ENCODE peak calls at places on chromosomes 11 and 22, in four cellular contexts. One of them, this sample, is unnamed.

GRCh38 chr11:2711161-2711560 is 11.4 kb upstream of the KCNQ1OT1 start:
- DNase-seq in DMS79: no peak
- DNase-seq in choroid plexus epithelial cell: no peak
- DNase-seq in cardiac fibroblast: no peak
- DNase-seq in this sample: no peak

GRCh38 chr22:31620756-31621480 is 41.1 kb downstream of the PISD start:
- DNase-seq in DMS79: no peak
- DNase-seq in choroid plexus epithelial cell: no peak
- DNase-seq in cardiac fibroblast: no peak
- DNase-seq in this sample: no peak

GRCh38 chr11:73313652-73314051 is 5.6 kb downstream of the ARHGEF17 start:
- DNase-seq in cardiac fibroblast: no peak
- DNase-seq in DMS79: no peak
- DNase-seq in choroid plexus epithelial cell: no peak
- DNase-seq in this sample: no peak

GRCh38 chr11:44096360-44097188 is 1.1 kb downstream of the EXT2 start:
- DNase-seq in choroid plexus epithelial cell: no peak
- DNase-seq in DMS79: no peak
- DNase-seq in cardiac fibroblast: peak
- DNase-seq in this sample: no peak

GRCh38 chr11:132551011-132551410 is 981.3 kb downstream of the OPCML start:
- DNase-seq in DMS79: no peak
- DNase-seq in choroid plexus epithelial cell: no peak
- DNase-seq in cardiac fibroblast: no peak
- DNase-seq in this sample: no peak

GRCh38 chr11:120883404-120884135 is 140.3 kb upstream of the TBCEL start:
- DNase-seq in DMS79: no peak
- DNase-seq in cardiac fibroblast: peak
- DNase-seq in choroid plexus epithelial cell: no peak
- DNase-seq in this sample: no peak

GRCh38 chr11:64017950-64018224 is 17.8 kb upstream of the FLRT1 start:
- DNase-seq in DMS79: no peak
- DNase-seq in choroid plexus epithelial cell: no peak
- DNase-seq in cardiac fibroblast: no peak
- DNase-seq in this sample: no peak

GRCh38 chr11:47186937-47187681 is 875 bp upstream of the PACSIN3 start:
- DNase-seq in cardiac fibroblast: peak
- DNase-seq in choroid plexus epithelial cell: peak
- DNase-seq in DMS79: no peak
- DNase-seq in this sample: peak

GRCh38 chr11:113675003-113675471 is 31.1 kb downstream of the TMPRSS5 start:
- DNase-seq in cardiac fibroblast: peak
- DNase-seq in choroid plexus epithelial cell: peak
- DNase-seq in DMS79: no peak
- DNase-seq in this sample: no peak

GRCh38 chr11:73521621-73522020 is 76.3 kb downstream of the FAM168A start:
- DNase-seq in cardiac fibroblast: no peak
- DNase-seq in choroid plexus epithelial cell: peak
- DNase-seq in DMS79: no peak
- DNase-seq in this sample: no peak

GRCh38 chr11:131146817-131147490 is 223.5 kb upstream of the NTM start:
- DNase-seq in cardiac fibroblast: no peak
- DNase-seq in DMS79: no peak
- DNase-seq in choroid plexus epithelial cell: no peak
- DNase-seq in this sample: no peak

GRCh38 chr11:4677948-4678347 is 19.7 kb downstream of the OR51E2 start:
- DNase-seq in cardiac fibroblast: no peak
- DNase-seq in DMS79: peak
- DNase-seq in choroid plexus epithelial cell: no peak
- DNase-seq in this sample: no peak

GRCh38 chr22:39773976-39774539 is 119.5 kb downstream of the ENTHD1 start:
- DNase-seq in cardiac fibroblast: no peak
- DNase-seq in DMS79: no peak
- DNase-seq in choroid plexus epithelial cell: peak
- DNase-seq in this sample: peak

GRCh38 chr11:44301856-44302231 is 8.1 kb downstream of the ALX4 start:
- DNase-seq in cardiac fibroblast: peak
- DNase-seq in DMS79: no peak
- DNase-seq in choroid plexus epithelial cell: no peak
- DNase-seq in this sample: no peak

GRCh38 chr22:22911327-22912134 is 23.9 kb downstream of the IGLL5 start:
- DNase-seq in cardiac fibroblast: no peak
- DNase-seq in choroid plexus epithelial cell: no peak
- DNase-seq in DMS79: no peak
- DNase-seq in this sample: no peak

GRCh38 chr11:123122341-123122740 is 60.4 kb upstream of the HSPA8 start:
- DNase-seq in DMS79: no peak
- DNase-seq in cardiac fibroblast: peak
- DNase-seq in choroid plexus epithelial cell: peak
- DNase-seq in this sample: no peak

GRCh38 chr11:90476442-90477007 is 253.7 kb upstream of the CHORDC1 start:
- DNase-seq in cardiac fibroblast: peak
- DNase-seq in DMS79: no peak
- DNase-seq in choroid plexus epithelial cell: peak
- DNase-seq in this sample: no peak

GRCh38 chr22:34113381-34113780 is 193.1 kb upstream of the LARGE1 start:
- DNase-seq in choroid plexus epithelial cell: no peak
- DNase-seq in cardiac fibroblast: no peak
- DNase-seq in DMS79: no peak
- DNase-seq in this sample: no peak

GRCh38 chr11:131763193-131763890 is 392.9 kb downstream of the NTM start:
- DNase-seq in DMS79: no peak
- DNase-seq in cardiac fibroblast: peak
- DNase-seq in choroid plexus epithelial cell: peak
- DNase-seq in this sample: no peak

GRCh38 chr11:113596658-113597057 is 109.5 kb downstream of the TMPRSS5 start:
- DNase-seq in choroid plexus epithelial cell: no peak
- DNase-seq in cardiac fibroblast: no peak
- DNase-seq in DMS79: no peak
- DNase-seq in this sample: no peak

GRCh38 chr11:46302866-46303265 is 25.4 kb downstream of the CREB3L1 start:
- DNase-seq in choroid plexus epithelial cell: no peak
- DNase-seq in cardiac fibroblast: no peak
- DNase-seq in DMS79: no peak
- DNase-seq in this sample: no peak

GRCh38 chr11:110712643-110713468 is 619 bp upstream of the ARHGAP20 start:
- DNase-seq in cardiac fibroblast: peak
- DNase-seq in choroid plexus epithelial cell: peak
- DNase-seq in DMS79: peak
- DNase-seq in this sample: no peak

GRCh38 chr22:35324067-35324466 is 24.4 kb downstream of the TOM1 start:
- DNase-seq in choroid plexus epithelial cell: no peak
- DNase-seq in cardiac fibroblast: no peak
- DNase-seq in DMS79: no peak
- DNase-seq in this sample: no peak